ENCODE peak calls at places on chromosomes 6 and 20, in seven cellular contexts. G is WTC11, J is HCT116, Y is H1, V is K562, E is NB4, L is SK-N-SH. B is an unnamed sample.
A peak's percentile ranks its signal among the peaks of the same experiment; 100 is the strongest.

GRCh38 chr6:80508885-80509630 is 402.6 kb downstream of the BCKDHB start:
- DNase-seq in E (peak; percentile 27), G (no peak), Y (no peak), J (no peak), L (no peak), V (no peak), B (no peak)

GRCh38 chr6:21615504-21615903 is 22.0 kb downstream of the SOX4 start:
- DNase-seq in G (no peak), L (no peak), V (no peak), Y (no peak), J (no peak), E (no peak), B (no peak)

GRCh38 chr6:111024661-111025060 is 42.8 kb downstream of the RPF2 start:
- DNase-seq in E (no peak), L (no peak), G (no peak), Y (no peak), J (no peak), V (no peak), B (no peak)

GRCh38 chr20:21522479-21523397 is 8.9 kb upstream of the NKX2-2 start:
- DNase-seq in L (peak; percentile 27), V (no peak), Y (peak; percentile 71), J (no peak), E (no peak), G (peak; percentile 42), B (no peak)

GRCh38 chr6:37819802-37820712 is 530 bp downstream of the ZFAND3 start:
- DNase-seq in E (peak; percentile 83), L (peak; percentile 64), G (peak; percentile 26), V (peak; percentile 44), Y (peak; percentile 61), J (peak; percentile 29), B (peak; percentile 25)

GRCh38 chr6:168906251-168906845 is 347.3 kb downstream of the THBS2 start:
- DNase-seq in L (no peak), G (no peak), V (no peak), J (no peak), Y (no peak), E (no peak), B (no peak)

GRCh38 chr6:105851181-105851580 is 235.0 kb upstream of the PRDM1 start:
- DNase-seq in L (no peak), V (no peak), E (no peak), Y (no peak), J (no peak), G (peak; percentile 21), B (no peak)

GRCh38 chr6:106370639-106371038 is 10.1 kb downstream of the CRYBG1 start:
- DNase-seq in Y (no peak), V (no peak), L (no peak), G (no peak), E (no peak), J (peak; percentile 44), B (no peak)

GRCh38 chr20:21159658-21160380 is 33.9 kb downstream of the KIZ start:
- DNase-seq in L (no peak), G (no peak), E (peak; percentile 31), V (no peak), J (no peak), Y (no peak), B (no peak)

GRCh38 chr20:53493201-53493908 is 100.3 kb downstream of the ZNF217 start:
- DNase-seq in G (no peak), E (no peak), Y (no peak), V (no peak), L (peak; percentile 34), J (no peak), B (no peak)

GRCh38 chr6:2961971-2962370 is 9.4 kb downstream of the SERPINB6 start:
- DNase-seq in L (no peak), E (no peak), Y (no peak), V (peak; percentile 47), G (peak; percentile 48), J (no peak), B (no peak)

GRCh38 chr6:125201961-125202729 is 48.6 kb downstream of the TPD52L1 start:
- DNase-seq in G (no peak), J (peak; percentile 81), Y (no peak), L (no peak), V (peak; percentile 48), E (no peak), B (no peak)

GRCh38 chr20:62924567-62925419 is 1.5 kb downstream of the DIDO1 start:
- DNase-seq in V (no peak), E (peak; percentile 51), Y (no peak), G (no peak), J (no peak), L (peak; percentile 30), B (no peak)

GRCh38 chr20:19832875-19833274 is 74.8 kb downstream of the RIN2 start:
- DNase-seq in J (no peak), V (no peak), E (peak; percentile 38), G (no peak), Y (no peak), L (no peak), B (no peak)

GRCh38 chr6:156407334-156407733 is 369.8 kb upstream of the ARID1B start:
- DNase-seq in Y (no peak), J (no peak), G (no peak), E (no peak), L (no peak), V (no peak), B (no peak)

GRCh38 chr6:143395699-143396098 is 54.8 kb downstream of the ADAT2 start:
- DNase-seq in G (no peak), Y (no peak), L (no peak), J (no peak), E (no peak), V (no peak), B (no peak)

DNA sequence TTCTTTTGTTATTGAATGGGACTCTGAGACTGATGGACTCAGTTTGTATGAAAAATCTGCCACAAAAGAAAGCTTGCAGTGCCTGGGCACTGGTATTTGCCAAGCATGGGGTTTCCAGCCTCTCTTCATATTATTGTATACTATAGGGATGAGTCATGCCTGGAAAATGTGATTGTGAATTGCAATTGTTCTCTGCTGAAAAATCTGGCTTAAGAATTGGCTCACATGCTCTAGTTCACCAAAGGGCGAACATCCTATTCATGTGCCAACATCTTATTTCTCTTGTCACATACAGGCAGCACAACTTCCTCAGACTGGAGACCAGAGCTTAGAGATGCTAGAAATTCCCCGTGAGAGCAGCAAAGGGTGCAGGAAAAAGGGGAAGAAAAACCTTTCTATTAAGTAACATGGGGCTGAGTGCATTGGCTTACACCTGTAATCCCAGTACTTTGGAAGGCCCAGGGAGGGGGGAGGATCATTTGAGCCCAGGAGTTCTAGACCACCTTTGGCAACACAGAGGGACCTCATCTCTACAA is 103.6 kb upstream of the KCNK16 start:
- DNase-seq in G (no peak), V (no peak), Y (no peak), L (no peak), J (no peak), E (no peak), B (no peak)
- TF ChIP-seq MAX in G (no peak), V (no peak), Y (no peak), L (no peak), J (no peak), E (no peak), B (no peak)

GRCh38 chr6:150878347-150879213 is 13.1 kb downstream of the MTHFD1L start:
- DNase-seq in E (no peak), J (no peak), L (no peak), V (no peak), Y (no peak), G (peak; percentile 40), B (no peak)

GRCh38 chr6:150880336-150880735 is 14.8 kb downstream of the MTHFD1L start:
- DNase-seq in J (no peak), E (no peak), L (no peak), V (no peak), Y (no peak), G (no peak), B (no peak)

GRCh38 chr6:150883521-150883920 is 18.0 kb downstream of the MTHFD1L start:
- DNase-seq in Y (no peak), V (no peak), G (no peak), J (no peak), L (no peak), E (no peak), B (no peak)

GRCh38 chr6:150877928-150878327 is 12.4 kb downstream of the MTHFD1L start:
- DNase-seq in L (no peak), E (no peak), J (no peak), Y (no peak), G (no peak), V (no peak), B (no peak)

DNA sequence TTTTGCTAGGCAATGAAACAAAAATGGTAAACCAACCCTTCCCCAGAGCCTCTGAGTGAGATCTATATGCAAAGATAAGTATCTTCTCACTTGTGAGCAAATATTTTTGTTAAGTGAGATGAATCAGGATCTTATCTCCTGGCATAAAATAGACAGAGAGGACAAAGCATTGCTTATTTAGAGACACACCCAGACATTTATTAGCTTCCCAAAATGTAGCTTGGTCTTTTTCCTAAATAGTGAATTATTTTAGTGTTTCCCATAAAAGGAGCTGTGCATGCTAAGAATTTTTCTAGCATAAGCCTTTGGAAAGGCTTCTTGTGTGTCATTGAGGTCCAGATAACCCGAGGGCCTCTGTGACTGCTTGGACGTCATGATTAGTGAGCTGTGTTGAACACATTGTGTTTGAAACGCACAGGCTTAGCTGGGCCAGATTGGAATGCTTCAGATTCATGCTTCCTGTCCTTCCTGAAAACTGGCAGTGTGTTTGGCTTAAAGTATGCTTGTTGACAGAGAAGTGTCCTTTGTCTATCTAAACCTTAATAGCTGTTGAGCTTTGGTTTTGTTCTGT is 16.5 kb downstream of the MTHFD1L start:
- DNase-seq in E (no peak), Y (no peak), G (no peak), L (peak; percentile 67), J (no peak), V (no peak), B (no peak)
- TF ChIP-seq MAX in E (no peak), Y (no peak), G (no peak), L (peak; percentile 66), J (no peak), V (no peak), B (no peak)

DNA sequence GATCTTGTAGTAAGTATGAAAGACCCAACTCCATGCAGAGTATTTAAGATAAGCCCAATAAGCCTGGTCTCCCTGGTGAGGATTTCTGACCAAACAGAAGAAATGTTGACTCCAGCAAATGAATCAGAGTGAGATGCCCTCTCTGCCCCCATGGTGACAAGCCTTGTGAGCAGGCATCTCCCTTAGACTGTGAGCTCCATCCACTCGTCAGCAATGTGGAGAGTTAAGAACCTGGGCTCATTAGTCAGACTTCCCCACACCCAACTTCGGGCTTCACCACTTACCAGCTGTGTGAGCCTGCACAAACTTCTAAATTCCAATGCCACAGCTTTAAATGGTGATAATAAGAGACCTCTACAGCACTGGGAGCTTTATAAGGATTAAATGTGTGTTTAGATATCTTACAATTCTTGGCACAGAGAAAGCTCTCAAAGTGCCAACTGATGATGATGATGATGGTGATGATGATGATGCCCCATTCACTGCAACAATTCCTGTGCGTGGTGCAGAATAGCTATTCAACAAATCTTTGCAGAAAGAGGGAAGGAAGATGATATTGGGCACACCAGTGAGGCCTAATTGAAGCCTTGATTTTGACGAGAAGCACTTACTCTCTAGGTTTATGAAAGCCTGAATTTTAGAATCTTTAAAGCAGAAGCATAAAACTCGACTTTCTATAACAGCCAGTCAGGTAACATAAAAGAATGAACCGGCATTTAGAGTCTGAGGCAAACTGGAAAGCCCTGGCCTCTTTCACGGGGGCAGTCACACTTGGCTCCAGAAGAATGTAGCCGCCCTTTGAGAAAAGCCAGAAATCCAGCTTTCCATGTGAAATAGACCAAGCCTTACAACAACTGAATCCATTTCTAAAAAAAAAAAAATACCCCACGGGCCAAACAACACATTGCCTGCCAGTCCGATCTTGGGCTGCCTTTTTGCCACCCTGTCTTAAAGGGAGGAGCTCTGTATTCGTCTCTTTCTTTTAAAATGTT is 253.2 kb upstream of the TAB2 start:
- DNase-seq in Y (no peak), E (no peak), V (no peak), L (no peak), G (no peak), J (no peak), B (no peak)
- TF ChIP-seq MAX in Y (no peak), E (no peak), V (no peak), L (no peak), G (no peak), J (no peak), B (no peak)

GRCh38 chr20:48350291-48350988 is 477.4 kb downstream of the PREX1 start:
- DNase-seq in L (peak; percentile 56), E (peak; percentile 34), V (peak; percentile 51), G (peak; percentile 74), J (no peak), Y (peak; percentile 71), B (no peak)
- TF ChIP-seq MAX in L (no peak), E (no peak), V (no peak), G (no peak), J (no peak), Y (no peak), B (no peak)

B was measured in GM12878.